ENCODE peak calls at places on chromosome 3, in six cellular contexts. A, N, J, W, L and D are unnamed samples.

GRCh38 chr3:189233225-189233858 is 61.6 kb downstream of the TPRG1 start:
- DNase-seq in A (no peak), N (no peak), J (peak; percentile 52), W (peak; percentile 39), L (no peak), D (no peak)

GRCh38 chr3:71305246-71306206 is 278.0 kb downstream of the FOXP1 start:
- DNase-seq in A (no peak), N (no peak), J (peak; percentile 62), W (peak; percentile 70), L (no peak), D (no peak)

GRCh38 chr3:10707984-10708868 is 107.8 kb upstream of the SLC6A11 start:
- DNase-seq in A (no peak), N (no peak), J (peak; percentile 69), W (no peak), L (peak; percentile 19), D (no peak)

GRCh38 chr3:85835857-85836470 is 877.2 kb downstream of the CADM2 start:
- DNase-seq in A (no peak), N (no peak), J (no peak), W (no peak), L (no peak), D (no peak)

GRCh38 chr3:16357698-16358097 is 92.7 kb downstream of the OXNAD1 start:
- DNase-seq in A (no peak), N (no peak), J (no peak), W (no peak), L (no peak), D (no peak)

GRCh38 chr3:42815826-42816225 is 6.6 kb downstream of the ACKR2 start:
- DNase-seq in A (no peak), N (no peak), J (no peak), W (no peak), L (no peak), D (no peak)

GRCh38 chr3:4720316-4721075 is 227.3 kb downstream of the ITPR1 start:
- DNase-seq in A (no peak), N (no peak), J (peak; percentile 52), W (peak; percentile 75), L (peak; percentile 77), D (no peak)

GRCh38 chr3:57228734-57229505 is 1.4 kb downstream of the APPL1 start:
- DNase-seq in A (no peak), N (no peak), J (no peak), W (no peak), L (no peak), D (no peak)

GRCh38 chr3:129317014-129317771 is 38.5 kb downstream of the HMCES start:
- DNase-seq in A (no peak), N (no peak), J (no peak), W (no peak), L (no peak), D (no peak)

GRCh38 chr3:30914696-30915095 is 20.2 kb upstream of the GADL1 start:
- DNase-seq in A (no peak), N (no peak), J (no peak), W (no peak), L (no peak), D (no peak)

GRCh38 chr3:78506581-78507195 is 1261.1 kb downstream of the ROBO1 start:
- DNase-seq in A (no peak), N (no peak), J (no peak), W (no peak), L (no peak), D (no peak)

GRCh38 chr3:110905096-110905495 is 166.5 kb upstream of the NECTIN3 start:
- DNase-seq in A (no peak), N (no peak), J (no peak), W (no peak), L (no peak), D (no peak)

GRCh38 chr3:172152869-172153268 is 113.5 kb downstream of the FNDC3B start:
- DNase-seq in A (no peak), N (no peak), J (no peak), W (no peak), L (no peak), D (no peak)

GRCh38 chr3:132285620-132285945 is 31.6 kb upstream of the ACP3 start:
- DNase-seq in A (no peak), N (no peak), J (no peak), W (no peak), L (no peak), D (no peak)

GRCh38 chr3:114144909-114145688 is 33.8 kb downstream of the DRD3 start:
- DNase-seq in A (no peak), N (no peak), J (no peak), W (no peak), L (no peak), D (no peak)

GRCh38 chr3:120427201-120427600 is 23.6 kb downstream of the FSTL1 start:
- DNase-seq in A (no peak), N (no peak), J (no peak), W (no peak), L (no peak), D (no peak)

GRCh38 chr3:38168988-38169363 is 3.6 kb downstream of the OXSR1 start:
- DNase-seq in A (no peak), N (no peak), J (no peak), W (no peak), L (no peak), D (no peak)

GRCh38 chr3:46660003-46660402 is 33.5 kb downstream of the ALS2CL start:
- DNase-seq in A (no peak), N (no peak), J (peak; percentile 47), W (no peak), L (no peak), D (no peak)

GRCh38 chr3:64176461-64176996 is 48.7 kb downstream of the PRICKLE2 start:
- DNase-seq in A (peak; percentile 33), N (no peak), J (no peak), W (no peak), L (no peak), D (no peak)

GRCh38 chr3:111848778-111849177 is 10.3 kb upstream of the PHLDB2 start:
- DNase-seq in A (no peak), N (no peak), J (no peak), W (no peak), L (no peak), D (no peak)

GRCh38 chr3:52023860-52024764 is 28.4 kb upstream of the RPL29 start:
- DNase-seq in A (peak; percentile 81), N (peak; percentile 59), J (no peak), W (no peak), L (no peak), D (peak; percentile 62)

GRCh38 chr3:27201435-27201966 is 167.7 kb downstream of the NEK10 start:
- DNase-seq in A (no peak), N (no peak), J (no peak), W (no peak), L (no peak), D (no peak)

GRCh38 chr3:42043116-42043796 is 47.9 kb upstream of the TRAK1 start:
- DNase-seq in A (no peak), N (no peak), J (peak; percentile 71), W (peak; percentile 87), L (no peak), D (no peak)

GRCh38 chr3:46078712-46079400 is 51.6 kb upstream of the XCR1 start:
- DNase-seq in A (peak; percentile 82), N (no peak), J (peak; percentile 91), W (peak; percentile 85), L (peak; percentile 89), D (no peak)

GRCh38 chr3:157501863-157502262 is 1.4 kb downstream of the VEPH1 start:
- DNase-seq in A (no peak), N (no peak), J (no peak), W (no peak), L (no peak), D (no peak)

GRCh38 chr3:157495846-157496245 is 7.4 kb downstream of the VEPH1 start:
- DNase-seq in A (no peak), N (no peak), J (no peak), W (no peak), L (no peak), D (no peak)

GRCh38 chr3:157500232-157500631 is 3.0 kb downstream of the VEPH1 start:
- DNase-seq in A (no peak), N (no peak), J (no peak), W (no peak), L (no peak), D (no peak)

GRCh38 chr3:157499342-157499963 is 3.8 kb downstream of the VEPH1 start:
- DNase-seq in A (no peak), N (no peak), J (peak; percentile 83), W (peak; percentile 61), L (no peak), D (no peak)

DNA sequence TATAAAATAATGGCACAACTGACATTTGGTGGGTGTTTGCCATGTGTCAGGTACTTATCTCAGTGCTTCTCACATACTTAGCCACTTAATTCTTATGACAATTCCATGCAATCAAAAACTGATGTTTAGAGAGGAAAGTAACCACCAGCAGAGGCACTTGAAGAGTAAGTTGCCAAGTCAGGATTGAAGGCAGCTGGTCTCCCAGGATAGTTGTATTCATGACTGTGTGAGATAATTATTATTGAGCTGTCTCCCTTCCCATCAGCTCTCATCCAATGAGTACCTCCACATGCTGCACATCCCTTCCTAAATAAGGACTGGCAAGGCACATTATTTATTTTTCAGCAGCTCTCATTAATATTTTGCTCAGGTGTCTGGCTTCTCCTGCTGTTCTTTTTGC is 4.8 kb downstream of the VEPH1 start:
- DNase-seq in A (no peak), N (no peak), J (no peak), W (no peak), L (no peak), D (no peak)
- TF ChIP-seq POLR2A in A (no peak), N (no peak), J (no peak), W (no peak), L (no peak), D (no peak)

GRCh38 chr3:37139567-37140052 is 34.8 kb downstream of the LRRFIP2 start:
- DNase-seq in A (no peak), N (no peak), J (no peak), W (peak; percentile 37), L (no peak), D (no peak)
- TF ChIP-seq POLR2AphosphoS5 in A (no peak), N (no peak), J (no peak), W (no peak), L (no peak), D (no peak)

DNA sequence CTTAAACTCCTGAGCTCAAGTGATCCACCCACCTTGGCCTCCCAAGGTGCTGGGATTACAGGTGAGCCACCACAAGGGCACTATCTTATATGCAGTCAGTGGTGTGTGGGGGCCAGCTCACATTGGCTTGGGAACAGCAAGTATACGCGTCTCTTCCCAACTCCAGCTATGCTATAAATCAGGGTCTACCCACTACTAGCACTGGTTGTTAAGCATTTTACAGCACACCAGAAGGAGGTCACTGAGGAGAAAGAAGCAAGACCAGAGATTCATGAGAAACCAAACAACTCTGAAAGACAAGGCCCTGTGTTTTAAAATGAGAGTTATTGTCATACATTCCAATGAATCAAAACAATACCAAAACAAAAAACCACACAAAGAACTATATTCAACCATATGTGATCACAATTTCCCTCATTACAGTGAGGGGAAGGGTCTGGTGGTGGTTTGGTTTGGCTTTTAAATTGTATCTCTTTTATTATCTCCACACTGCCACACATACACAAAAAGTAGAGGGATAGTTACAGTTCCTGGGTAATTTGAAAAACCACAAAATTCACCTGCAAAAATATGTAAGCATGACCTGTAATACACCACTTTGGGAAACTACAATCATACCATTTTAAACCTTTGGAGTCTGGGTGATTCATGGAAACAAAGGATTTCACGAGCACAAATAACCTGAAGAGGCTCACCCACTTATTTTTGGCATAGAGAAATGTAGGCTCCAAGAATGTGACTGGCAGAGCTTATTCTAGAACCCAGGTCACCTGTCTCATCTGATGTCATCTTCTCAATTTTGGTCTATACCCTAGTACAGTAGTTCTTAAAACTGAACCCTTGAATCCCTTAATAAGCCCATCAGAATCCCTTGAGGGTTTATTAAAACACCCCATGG is 5.2 kb downstream of the MAGI1 start:
- DNase-seq in A (no peak), N (no peak), J (peak; percentile 43), W (no peak), L (no peak), D (no peak)
- TF ChIP-seq TAF1 in A (no peak), N (no peak), J (no peak), W (no peak), L (no peak), D (no peak)

GRCh38 chr3:195154111-195154791 is 116.7 kb downstream of the XXYLT1 start:
- DNase-seq in A (no peak), N (no peak), J (no peak), W (no peak), L (no peak), D (no peak)
- TF ChIP-seq POLR2A in A (no peak), N (no peak), J (no peak), W (no peak), L (no peak), D (no peak)